ENCODE peak calls at places on chromosomes 4 and X, in ten cellular contexts. F is HepG2, A is IMR-90, T is dorsolateral prefrontal cortex, C is uterus, K is ovary, M is cardiac muscle cell, I is fibroblast of the aortic adventitia, G is pancreas, N is transverse colon. J is an unnamed sample.

GRCh38 chrX:45850775-45851433 is 650.2 kb upstream of the DIPK2B start:
- DNase-seq in N (peak), F (peak), I (peak), M (peak), A (peak), T (no peak), K (peak), C (peak), G (no peak), J (peak)

GRCh38 chrX:7283741-7284140 is 135.8 kb upstream of the PUDP start:
- DNase-seq in K (no peak), F (no peak), A (no peak), M (no peak), I (no peak), N (no peak), C (no peak), G (no peak), T (no peak), J (no peak)

GRCh38 chrX:100090931-100091330 is 319.1 kb downstream of the PCDH19 start:
- DNase-seq in C (no peak), T (no peak), G (no peak), M (no peak), A (no peak), F (no peak), I (peak), K (no peak), N (no peak), J (peak)

GRCh38 chrX:119118780-119119395 is 8.7 kb downstream of the KIAA1210 start:
- DNase-seq in N (peak), K (peak), G (peak), A (peak), C (peak), T (peak), F (peak), I (peak), M (peak), J (peak)

GRCh38 chr4:147596377-147596776 is 20.8 kb upstream of the TMEM184C start:
- DNase-seq in C (no peak), N (no peak), M (no peak), A (peak), F (no peak), I (no peak), K (no peak), G (no peak), T (no peak), J (peak)

GRCh38 chr4:288891-289290 is 16.4 kb downstream of the ZNF732 start:
- DNase-seq in G (no peak), A (no peak), N (no peak), F (no peak), K (no peak), I (no peak), M (no peak), T (no peak), C (no peak), J (peak)

GRCh38 chrX:70324326-70324725 is 34.4 kb downstream of the KIF4A start:
- DNase-seq in C (no peak), I (no peak), M (no peak), N (no peak), F (no peak), K (no peak), T (no peak), A (peak), G (no peak), J (no peak)

GRCh38 chr4:6087669-6088068 is 69.4 kb upstream of the C4orf50 start:
- DNase-seq in N (no peak), M (peak), K (no peak), I (peak), A (peak), G (no peak), C (no peak), F (peak), T (peak), J (peak)

GRCh38 chr4:7169134-7169533 is 23.2 kb upstream of the SORCS2 start:
- DNase-seq in F (no peak), N (no peak), A (no peak), T (no peak), K (peak), M (no peak), C (no peak), G (no peak), I (no peak), J (no peak)

GRCh38 chr4:184937030-184937710 is 81.1 kb upstream of the HELT start:
- DNase-seq in G (no peak), A (no peak), M (no peak), N (no peak), I (no peak), C (no peak), K (no peak), F (no peak), T (no peak), J (no peak)

GRCh38 chr4:152460488-152460887 is 75.4 kb downstream of the FBXW7 start:
- DNase-seq in G (no peak), N (no peak), M (no peak), T (no peak), K (no peak), A (peak), C (no peak), F (peak), I (peak), J (peak)

GRCh38 chr4:105587851-105588250 is 35.4 kb downstream of the ARHGEF38 start:
- DNase-seq in F (no peak), G (no peak), M (no peak), C (no peak), I (no peak), T (no peak), K (no peak), N (no peak), A (no peak), J (no peak)

GRCh38 chr4:5708171-5708828 is at the start of gene EVC2:
- DNase-seq in N (peak), G (peak), F (no peak), A (peak), I (peak), C (peak), M (peak), T (peak), K (peak), J (peak)

GRCh38 chrX:69186651-69187050 is 21.4 kb upstream of the PJA1 start:
- DNase-seq in C (no peak), K (no peak), G (no peak), T (no peak), F (no peak), M (no peak), I (no peak), A (no peak), N (no peak), J (no peak)

GRCh38 chr4:184983660-184984356 is 34.5 kb upstream of the HELT start:
- DNase-seq in T (peak), A (peak), F (peak), M (peak), K (peak), G (peak), C (peak), N (peak), I (peak), J (peak)

GRCh38 chr4:123446791-123447474 is 50.3 kb downstream of the SPRY1 start:
- DNase-seq in A (no peak), G (no peak), C (no peak), K (no peak), I (no peak), T (no peak), M (peak), F (peak), N (no peak), J (no peak)

GRCh38 chr4:124833831-124834505 is 121.4 kb upstream of the ANKRD50 start:
- DNase-seq in I (no peak), M (no peak), A (no peak), T (no peak), K (no peak), F (no peak), G (no peak), N (no peak), C (no peak), J (no peak)

GRCh38 chrX:37545066-37545465 is 26.4 kb upstream of the LANCL3 start:
- DNase-seq in A (no peak), N (no peak), C (no peak), K (no peak), I (no peak), T (no peak), G (no peak), F (no peak), M (no peak), J (no peak)

GRCh38 chr4:4651811-4652609 is 110.2 kb upstream of the STX18 start:
- DNase-seq in T (no peak), G (no peak), N (no peak), A (no peak), M (no peak), I (no peak), K (no peak), C (no peak), F (no peak), J (no peak)

GRCh38 chr4:53527930-53528329 is 63.4 kb downstream of the LNX1 start:
- DNase-seq in G (no peak), K (no peak), I (no peak), A (no peak), N (no peak), F (no peak), C (no peak), M (no peak), T (no peak), J (no peak)

DNA sequence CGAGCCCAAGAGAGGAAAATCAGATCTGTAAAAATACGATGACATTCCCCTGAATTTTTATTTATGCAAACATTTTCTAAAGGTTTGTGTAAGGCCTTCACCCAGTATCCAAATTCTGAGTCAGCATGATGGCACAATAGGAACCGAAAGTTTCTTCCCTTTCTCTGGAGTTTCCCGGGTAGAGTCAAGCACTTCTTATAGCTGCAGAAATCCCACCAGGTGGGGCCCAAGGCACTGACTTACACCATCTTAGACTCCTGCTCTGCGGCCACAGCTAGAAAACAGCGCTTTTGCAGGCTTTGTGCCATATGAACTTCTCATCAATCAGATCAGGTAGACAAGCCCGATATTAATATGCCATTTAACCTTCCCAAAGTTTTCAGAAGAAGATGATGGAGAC is 13.4 kb downstream of the LEF1 start:
- DNase-seq in M (peak), A (peak), F (no peak), G (no peak), T (no peak), K (no peak), I (no peak), N (no peak), C (no peak), J (peak)
- TF ChIP-seq CTCF in M (no peak), A (no peak), F (no peak), G (no peak), T (no peak), K (no peak), I (no peak), N (no peak), C (no peak), J (no peak)

GRCh38 chrX:8851487-8851886 is 50.3 kb upstream of the FAM9A start:
- DNase-seq in A (peak), I (no peak), T (no peak), F (no peak), N (no peak), G (no peak), K (no peak), C (no peak), M (no peak), J (no peak)

GRCh38 chrX:8846271-8846670 is 45.1 kb upstream of the FAM9A start:
- DNase-seq in N (no peak), K (no peak), I (no peak), M (no peak), F (no peak), G (no peak), A (no peak), C (no peak), T (no peak), J (no peak)

GRCh38 chrX:8849462-8849861 is 48.3 kb upstream of the FAM9A start:
- DNase-seq in T (no peak), M (no peak), N (no peak), K (no peak), C (no peak), A (peak), I (no peak), G (no peak), F (peak), J (peak)

GRCh38 chrX:8848921-8849320 is 47.7 kb upstream of the FAM9A start:
- DNase-seq in K (no peak), M (no peak), T (no peak), I (peak), C (no peak), N (no peak), A (peak), G (no peak), F (no peak), J (no peak)

GRCh38 chrX:8849945-8850344 is 48.8 kb upstream of the FAM9A start:
- DNase-seq in F (no peak), M (no peak), A (no peak), N (no peak), K (no peak), C (no peak), T (no peak), G (no peak), I (no peak), J (no peak)
- TF ChIP-seq CTCF in F (no peak), M (peak), A (no peak), N (no peak), K (no peak), C (no peak), T (no peak), G (no peak), I (no peak), J (peak)

DNA sequence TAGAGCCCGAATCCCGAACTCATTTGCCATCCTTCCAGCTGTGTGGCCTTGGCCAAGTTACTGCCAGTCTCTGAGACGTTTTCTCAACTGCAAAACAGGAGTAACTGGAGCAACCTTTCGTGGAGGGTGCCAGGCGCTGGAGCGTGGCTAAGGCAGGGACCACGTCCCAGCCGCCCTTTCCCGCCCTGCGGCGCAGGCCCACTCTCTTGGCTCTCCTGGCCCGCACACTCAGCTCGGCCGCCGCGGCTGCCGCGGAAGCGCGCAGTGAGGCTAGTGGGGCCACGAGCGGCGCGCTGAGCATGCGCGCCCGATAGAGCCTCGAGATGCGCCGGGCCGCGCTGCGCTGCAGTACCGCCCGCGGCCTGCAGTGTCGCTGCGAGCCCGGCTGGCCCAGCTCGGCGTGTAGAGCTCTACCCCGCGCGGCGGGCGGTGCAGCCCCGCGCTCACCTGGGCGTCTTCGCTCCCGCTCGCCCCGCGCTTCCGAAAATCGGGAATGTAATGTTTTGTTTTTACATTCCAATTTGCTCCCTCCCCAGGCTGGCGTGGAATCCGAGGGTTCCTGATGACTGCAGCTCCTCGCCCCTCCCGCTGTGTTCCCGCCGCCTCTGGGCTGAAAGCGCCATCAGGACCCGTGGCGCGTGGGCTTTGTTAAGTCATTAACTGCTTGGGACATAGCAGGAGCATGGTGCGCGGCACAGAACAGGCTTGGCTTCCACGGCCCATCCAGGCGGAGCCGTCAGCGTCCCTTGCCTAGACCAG is 4.0 kb upstream of the ZNF518B start:
- DNase-seq in G (peak), C (peak), M (peak), K (peak), N (peak), T (no peak), I (peak), F (no peak), A (peak), J (no peak)
- TF ChIP-seq CTCF in G (peak), C (peak), M (peak), K (peak), N (peak), T (peak), I (peak), F (peak), A (peak), J (peak)

GRCh38 chr4:142413516-142413915 is 432.6 kb downstream of the INPP4B start:
- DNase-seq in A (no peak), N (no peak), K (no peak), T (no peak), I (no peak), C (no peak), G (no peak), M (no peak), F (no peak), J (no peak)

GRCh38 chr4:142416711-142417275 is 429.3 kb downstream of the INPP4B start:
- DNase-seq in N (no peak), A (peak), F (no peak), I (peak), G (no peak), M (no peak), T (no peak), C (no peak), K (no peak), J (no peak)

GRCh38 chr4:142411993-142412392 is 434.1 kb downstream of the INPP4B start:
- DNase-seq in I (no peak), T (no peak), M (no peak), G (no peak), A (no peak), F (no peak), C (no peak), N (no peak), K (no peak), J (no peak)

GRCh38 chr4:142416121-142416520 is 430.0 kb downstream of the INPP4B start:
- DNase-seq in N (no peak), F (no peak), G (no peak), C (no peak), I (peak), A (peak), T (no peak), K (no peak), M (no peak), J (no peak)

DNA sequence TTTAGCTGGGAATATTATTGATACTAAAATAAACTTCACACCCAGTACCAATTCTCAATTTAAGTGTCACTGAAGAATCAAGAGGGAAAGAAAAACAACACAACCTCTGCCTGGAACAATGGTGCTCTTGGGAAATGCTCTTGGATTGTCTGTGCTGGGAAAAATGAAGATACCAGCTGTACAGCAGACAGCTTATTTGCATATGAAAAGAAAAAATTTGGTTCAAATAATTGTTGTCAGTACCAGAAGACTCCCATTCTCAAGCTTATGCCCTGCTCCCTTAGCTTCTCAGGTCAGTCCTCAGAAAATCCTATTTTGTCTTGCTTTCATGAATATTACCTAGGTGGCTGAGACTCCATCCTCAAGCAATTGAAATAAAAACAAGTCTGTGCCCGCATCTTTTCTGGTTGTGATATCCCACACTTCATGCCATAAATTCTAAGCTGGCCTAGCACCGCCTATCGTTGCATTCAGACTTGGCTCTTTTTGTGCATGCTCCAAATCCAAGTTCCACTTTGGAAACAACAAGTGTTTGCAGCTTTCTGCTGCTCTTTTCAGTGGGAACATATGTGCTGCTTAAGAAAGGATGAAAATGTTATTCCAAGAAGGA is 431.7 kb downstream of the INPP4B start:
- DNase-seq in N (no peak), F (no peak), G (no peak), I (peak), M (no peak), A (no peak), T (no peak), C (no peak), K (no peak), J (no peak)
- TF ChIP-seq CTCF in N (no peak), F (no peak), G (no peak), I (no peak), M (no peak), A (no peak), T (no peak), C (no peak), K (no peak), J (no peak)

DNA sequence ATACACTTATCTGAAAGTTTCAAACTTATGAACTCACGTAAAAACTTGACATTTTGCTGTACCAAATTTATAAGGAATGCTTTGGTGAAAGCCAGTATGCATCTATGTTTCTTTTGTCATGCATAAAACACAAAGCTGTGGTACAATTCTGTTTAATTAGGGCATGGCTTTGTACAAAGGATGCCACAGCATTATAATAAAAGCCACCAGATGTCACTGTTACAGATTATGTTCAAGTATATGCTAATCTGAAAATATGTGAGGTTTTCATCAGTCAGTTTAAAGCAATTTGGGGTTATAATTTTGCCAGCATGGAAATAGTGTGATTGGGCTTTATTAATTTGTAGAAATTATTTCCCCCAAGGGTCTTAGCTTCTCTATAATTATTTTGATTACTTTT is 69.0 kb downstream of the ATOH1 start:
- DNase-seq in F (peak), M (peak), K (no peak), T (no peak), A (no peak), N (no peak), I (no peak), G (no peak), C (no peak), J (peak)
- TF ChIP-seq CTCF in F (peak), M (no peak), K (no peak), T (peak), A (no peak), N (peak), I (no peak), G (no peak), C (no peak), J (peak)

J was measured in MCF 10A.